ENCODE peak calls at places on chromosomes 2 and 18, in five cellular contexts. C, V, B, Y and H are unnamed samples.

GRCh38 chr2:160970052-160970846 is 190.0 kb upstream of the TANK start:
- DNase-seq in C (no peak), V (no peak), B (no peak), Y (no peak), H (peak; percentile 6)

GRCh38 chr2:111100765-111101162 is 19.9 kb upstream of the BCL2L11 start:
- DNase-seq in C (no peak), V (no peak), B (no peak), Y (no peak), H (no peak)

GRCh38 chr2:88049601-88050000 is 6.0 kb downstream of the KRCC1 start:
- DNase-seq in C (no peak), V (no peak), B (no peak), Y (no peak), H (no peak)

GRCh38 chr2:168030862-168031624 is 216.4 kb downstream of the STK39 start:
- DNase-seq in C (no peak), V (no peak), B (no peak), Y (no peak), H (no peak)

GRCh38 chr18:24068945-24069693 is 54.6 kb downstream of the TTC39C start:
- DNase-seq in C (no peak), V (no peak), B (no peak), Y (no peak), H (no peak)

GRCh38 chr18:3415110-3415509 is 34.9 kb upstream of the TGIF1 start:
- DNase-seq in C (no peak), V (no peak), B (no peak), Y (no peak), H (no peak)

GRCh38 chr2:231708773-231709635 is 679 bp downstream of the PTMA start:
- DNase-seq in C (peak; percentile 90), V (peak; percentile 57), B (peak; percentile 81), Y (peak; percentile 74), H (no peak)

GRCh38 chr2:225570000-225570399 is 170.5 kb downstream of the NYAP2 start:
- DNase-seq in C (no peak), V (no peak), B (no peak), Y (no peak), H (no peak)

GRCh38 chr2:124267821-124268220 is 242.7 kb downstream of the CNTNAP5 start:
- DNase-seq in C (no peak), V (no peak), B (no peak), Y (no peak), H (no peak)

GRCh38 chr18:9827856-9828793 is 57.6 kb upstream of the TXNDC2 start:
- DNase-seq in C (no peak), V (peak; percentile 28), B (peak; percentile 74), Y (no peak), H (peak; percentile 35)

GRCh38 chr2:16161085-16161565 is 220.8 kb downstream of the MYCN start:
- DNase-seq in C (no peak), V (no peak), B (no peak), Y (no peak), H (no peak)

GRCh38 chr2:43159797-43160196 is 66.6 kb downstream of the ZFP36L2 start:
- DNase-seq in C (no peak), V (no peak), B (no peak), Y (no peak), H (no peak)

GRCh38 chr2:37322368-37322767 is 2.3 kb downstream of the PRKD3 start:
- DNase-seq in C (no peak), V (no peak), B (no peak), Y (no peak), H (no peak)

GRCh38 chr2:18749912-18750526 is 160.7 kb upstream of the NT5C1B start:
- DNase-seq in C (no peak), V (no peak), B (no peak), Y (no peak), H (no peak)

GRCh38 chr2:189599245-189599644 is 18.7 kb upstream of the SLC40A1 start:
- DNase-seq in C (no peak), V (no peak), B (no peak), Y (no peak), H (no peak)

GRCh38 chr2:43110442-43110871 is 115.9 kb downstream of the ZFP36L2 start:
- DNase-seq in C (no peak), V (peak; percentile 41), B (no peak), Y (peak; percentile 42), H (no peak)

GRCh38 chr18:23494992-23495391 is 8.3 kb upstream of the RMC1 start:
- DNase-seq in C (no peak), V (no peak), B (no peak), Y (no peak), H (no peak)

GRCh38 chr2:209942936-209943605 is 59.4 kb upstream of the RPE start:
- DNase-seq in C (no peak), V (no peak), B (no peak), Y (no peak), H (no peak)

GRCh38 chr2:66547113-66547512 is 112.2 kb downstream of the MEIS1 start:
- DNase-seq in C (no peak), V (no peak), B (no peak), Y (no peak), H (no peak)

GRCh38 chr2:162127422-162127821 is 24.6 kb downstream of the GCG start:
- DNase-seq in C (no peak), V (no peak), B (no peak), Y (no peak), H (no peak)

GRCh38 chr2:164260506-164260905 is 360.8 kb downstream of the GRB14 start:
- DNase-seq in C (no peak), V (no peak), B (no peak), Y (no peak), H (no peak)

GRCh38 chr18:51390695-51391094 is 193.2 kb upstream of the MEX3C start:
- DNase-seq in C (no peak), V (no peak), B (no peak), Y (no peak), H (no peak)

GRCh38 chr2:55223958-55224760 is 7.9 kb downstream of the CLHC1 start:
- DNase-seq in C (peak; percentile 73), V (no peak), B (no peak), Y (peak; percentile 50), H (no peak)

GRCh38 chr2:2686228-2686627 is 355.2 kb upstream of the MYT1L start:
- DNase-seq in C (no peak), V (no peak), B (no peak), Y (peak; percentile 8), H (no peak)

GRCh38 chr2:149271575-149271974 is 58.8 kb upstream of the LYPD6 start:
- DNase-seq in C (no peak), V (no peak), B (no peak), Y (no peak), H (no peak)

GRCh38 chr2:111534816-111535803 is 348.9 kb downstream of the ANAPC1 start:
- DNase-seq in C (no peak), V (no peak), B (no peak), Y (no peak), H (no peak)

GRCh38 chr2:37573818-37574388 is 97.5 kb downstream of the CDC42EP3 start:
- DNase-seq in C (no peak), V (no peak), B (no peak), Y (no peak), H (no peak)

GRCh38 chr2:21939961-21940360 is 816.2 kb downstream of the TDRD15 start:
- DNase-seq in C (no peak), V (no peak), B (no peak), Y (no peak), H (no peak)

GRCh38 chr18:79361766-79362522 is 33.8 kb upstream of the NFATC1 start:
- DNase-seq in C (no peak), V (no peak), B (no peak), Y (no peak), H (no peak)

GRCh38 chr2:24409700-24410556 is 49.6 kb upstream of the ITSN2 start:
- DNase-seq in C (no peak), V (no peak), B (no peak), Y (no peak), H (peak; percentile 37)

GRCh38 chr2:110101280-110101844 is 14.3 kb downstream of the MALL start:
- DNase-seq in C (peak; percentile 99), V (peak; percentile 98), B (peak; percentile 97), Y (peak; percentile 96), H (peak; percentile 65)

GRCh38 chr18:70359071-70359470 is 70.2 kb downstream of the SOCS6 start:
- DNase-seq in C (no peak), V (no peak), B (no peak), Y (no peak), H (no peak)

GRCh38 chr18:11095211-11095610 is 54.2 kb downstream of the PIEZO2 start:
- DNase-seq in C (no peak), V (no peak), B (no peak), Y (no peak), H (no peak)

GRCh38 chr2:230269715-230270114 is 44.2 kb downstream of the SP140 start:
- DNase-seq in C (no peak), V (no peak), B (no peak), Y (no peak), H (no peak)

GRCh38 chr2:172806426-172807008 is 70.9 kb downstream of the RAPGEF4 start:
- DNase-seq in C (no peak), V (no peak), B (no peak), Y (no peak), H (no peak)

GRCh38 chr2:23679044-23679443 is 247.9 kb downstream of the ATAD2B start:
- DNase-seq in C (no peak), V (no peak), B (no peak), Y (no peak), H (no peak)

GRCh38 chr2:9141706-9142460 is 64.7 kb upstream of the ASAP2 start:
- DNase-seq in C (peak; percentile 51), V (no peak), B (no peak), Y (no peak), H (no peak)
- H3K27ac ChIP-seq in C (no peak overlapping the region), V (peak overlapping the region; percentile 63), B (peak overlapping the region; percentile 25), Y (no peak overlapping the region), H (no peak overlapping the region)

GRCh38 chr2:31693882-31694281 is 113.1 kb upstream of the SRD5A2 start:
- DNase-seq in C (no peak), V (no peak), B (no peak), Y (no peak), H (no peak)

DNA sequence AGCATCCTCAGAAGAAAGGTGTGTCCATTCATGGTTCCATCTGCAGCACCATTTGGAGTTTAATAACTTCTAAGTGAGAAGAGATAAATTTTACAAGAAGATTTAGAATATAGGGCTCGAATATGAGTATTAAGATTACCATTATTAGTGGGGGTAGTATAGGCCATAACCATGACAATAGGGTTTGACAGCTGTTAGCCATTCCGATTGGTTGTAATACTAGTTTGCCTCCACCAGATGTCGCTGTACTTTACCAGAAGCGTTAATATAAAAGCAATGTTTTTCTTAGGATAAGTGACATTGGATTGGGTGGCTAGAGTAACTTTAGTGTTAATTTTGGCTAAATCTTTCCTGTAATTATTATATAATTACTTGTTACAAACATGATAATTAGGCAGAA is 107.5 kb upstream of the SRD5A2 start:
- DNase-seq in C (no peak), V (no peak), B (no peak), Y (no peak), H (no peak)
- H3K9me3 ChIP-seq in C (peaks cover 8% of the 10 kb centered on the region), V (peaks cover 58% of the 10 kb centered on the region), B (peaks cover 27% of the 10 kb centered on the region), Y (peaks cover 10% of the 10 kb centered on the region), H (peaks cover 17% of the 10 kb centered on the region)

GRCh38 chr2:64609229-64609994 is 44.3 kb downstream of the SERTAD2 start:
- DNase-seq in C (peak; percentile 83), V (peak; percentile 71), B (peak; percentile 80), Y (peak; percentile 85), H (peak; percentile 34)
- H3K4me3 ChIP-seq in C (peak overlapping the region; percentile 64), V (peak overlapping the region; percentile 77), B (peak overlapping the region; percentile 57), Y (peak overlapping the region; percentile 65), H (peak overlapping the region; percentile 85)

GRCh38 chr2:147149589-147150245 is 695.1 kb upstream of the ACVR2A start:
- DNase-seq in C (peak; percentile 63), V (no peak), B (no peak), Y (no peak), H (no peak)
- H3K27ac ChIP-seq in C (no peak overlapping the region), V (no peak overlapping the region), B (no peak overlapping the region), Y (no peak overlapping the region), H (no peak overlapping the region)

GRCh38 chr2:108949316-108950299 is 39.4 kb downstream of the EDAR start:
- DNase-seq in C (no peak), V (no peak), B (no peak), Y (no peak), H (no peak)
- H3K9me3 ChIP-seq in C (peaks cover 4% of the 10 kb centered on the region), V (peaks cover 46% of the 10 kb centered on the region), B (peaks cover 33% of the 10 kb centered on the region), Y (peaks cover 15% of the 10 kb centered on the region), H (no peaks in the 10 kb centered on the region)